ENCODE peak calls at places on chromosomes 2 and 18, in ten cellular contexts. One of them, this sample, is unnamed.

GRCh38 chr18:79816981-79817606 is 19.4 kb downstream of the KCNG2 start:
- DNase-seq in CD8-positive, alpha-beta T cell: no peak
- DNase-seq in lower lobe of right lung: no peak
- DNase-seq in Panc1: no peak
- DNase-seq in PC-3: no peak
- DNase-seq in body of pancreas: no peak
- DNase-seq in BJ: no peak
- DNase-seq in DND-41: no peak
- DNase-seq in ovary: no peak
- DNase-seq in breast epithelium: no peak
- DNase-seq in this sample: no peak

GRCh38 chr2:239106314-239106908 is 258.5 kb downstream of the TWIST2 start:
- DNase-seq in BJ: no peak
- DNase-seq in body of pancreas: no peak
- DNase-seq in DND-41: no peak
- DNase-seq in Panc1: peak; percentile 2
- DNase-seq in CD8-positive, alpha-beta T cell: no peak
- DNase-seq in ovary: no peak
- DNase-seq in lower lobe of right lung: no peak
- DNase-seq in PC-3: peak; percentile 80
- DNase-seq in breast epithelium: no peak
- DNase-seq in this sample: peak; percentile 69

GRCh38 chr2:45004569-45005181 is 4.6 kb downstream of the SIX2 start:
- DNase-seq in PC-3: no peak
- DNase-seq in breast epithelium: no peak
- DNase-seq in ovary: no peak
- DNase-seq in CD8-positive, alpha-beta T cell: no peak
- DNase-seq in DND-41: no peak
- DNase-seq in BJ: no peak
- DNase-seq in Panc1: no peak
- DNase-seq in lower lobe of right lung: no peak
- DNase-seq in body of pancreas: no peak
- DNase-seq in this sample: no peak

GRCh38 chr2:173884403-173884802 is 80.8 kb downstream of the SP3 start:
- DNase-seq in body of pancreas: peak; percentile 74
- DNase-seq in lower lobe of right lung: peak; percentile 69
- DNase-seq in Panc1: peak; percentile 5
- DNase-seq in CD8-positive, alpha-beta T cell: no peak
- DNase-seq in BJ: no peak
- DNase-seq in PC-3: peak; percentile 78
- DNase-seq in breast epithelium: no peak
- DNase-seq in DND-41: no peak
- DNase-seq in ovary: peak; percentile 45
- DNase-seq in this sample: peak; percentile 75

GRCh38 chr2:40428434-40428833 is 23.5 kb downstream of the SLC8A1 start:
- DNase-seq in breast epithelium: no peak
- DNase-seq in lower lobe of right lung: no peak
- DNase-seq in PC-3: no peak
- DNase-seq in body of pancreas: no peak
- DNase-seq in DND-41: no peak
- DNase-seq in ovary: no peak
- DNase-seq in Panc1: no peak
- DNase-seq in BJ: no peak
- DNase-seq in CD8-positive, alpha-beta T cell: no peak
- DNase-seq in this sample: no peak

GRCh38 chr2:23273786-23274185 is 111.2 kb upstream of the KLHL29 start:
- DNase-seq in DND-41: no peak
- DNase-seq in CD8-positive, alpha-beta T cell: no peak
- DNase-seq in BJ: no peak
- DNase-seq in breast epithelium: no peak
- DNase-seq in body of pancreas: no peak
- DNase-seq in PC-3: peak; percentile 11
- DNase-seq in Panc1: no peak
- DNase-seq in ovary: no peak
- DNase-seq in lower lobe of right lung: no peak
- DNase-seq in this sample: no peak

GRCh38 chr2:146982393-146982846 is 862.4 kb upstream of the ACVR2A start:
- DNase-seq in lower lobe of right lung: peak; percentile 46
- DNase-seq in ovary: peak; percentile 59
- DNase-seq in PC-3: no peak
- DNase-seq in CD8-positive, alpha-beta T cell: no peak
- DNase-seq in body of pancreas: peak; percentile 34
- DNase-seq in breast epithelium: peak; percentile 35
- DNase-seq in DND-41: no peak
- DNase-seq in BJ: peak; percentile 69
- DNase-seq in Panc1: no peak
- DNase-seq in this sample: no peak

GRCh38 chr2:50449306-50449705 is 582.6 kb downstream of the NRXN1 start:
- DNase-seq in BJ: no peak
- DNase-seq in Panc1: no peak
- DNase-seq in CD8-positive, alpha-beta T cell: no peak
- DNase-seq in body of pancreas: no peak
- DNase-seq in lower lobe of right lung: no peak
- DNase-seq in ovary: no peak
- DNase-seq in PC-3: peak; percentile 13
- DNase-seq in DND-41: no peak
- DNase-seq in breast epithelium: no peak
- DNase-seq in this sample: no peak

GRCh38 chr2:12547771-12548170 is 169.0 kb upstream of the TRIB2 start:
- DNase-seq in Panc1: no peak
- DNase-seq in PC-3: no peak
- DNase-seq in BJ: no peak
- DNase-seq in ovary: no peak
- DNase-seq in lower lobe of right lung: no peak
- DNase-seq in DND-41: no peak
- DNase-seq in breast epithelium: no peak
- DNase-seq in body of pancreas: no peak
- DNase-seq in CD8-positive, alpha-beta T cell: no peak
- DNase-seq in this sample: no peak

GRCh38 chr2:240636563-240637115 is 11.4 kb downstream of the GPR35 start:
- DNase-seq in Panc1: no peak
- DNase-seq in BJ: no peak
- DNase-seq in body of pancreas: no peak
- DNase-seq in PC-3: no peak
- DNase-seq in CD8-positive, alpha-beta T cell: no peak
- DNase-seq in lower lobe of right lung: no peak
- DNase-seq in DND-41: no peak
- DNase-seq in ovary: peak; percentile 12
- DNase-seq in breast epithelium: no peak
- DNase-seq in this sample: no peak

GRCh38 chr2:167749641-167750040 is 497.8 kb downstream of the STK39 start:
- DNase-seq in CD8-positive, alpha-beta T cell: no peak
- DNase-seq in ovary: no peak
- DNase-seq in lower lobe of right lung: no peak
- DNase-seq in PC-3: peak; percentile 36
- DNase-seq in BJ: no peak
- DNase-seq in body of pancreas: no peak
- DNase-seq in DND-41: no peak
- DNase-seq in Panc1: no peak
- DNase-seq in breast epithelium: no peak
- DNase-seq in this sample: no peak

GRCh38 chr2:65351234-65351947 is 81.0 kb downstream of the SPRED2 start:
- DNase-seq in DND-41: no peak
- DNase-seq in PC-3: no peak
- DNase-seq in ovary: no peak
- DNase-seq in Panc1: no peak
- DNase-seq in breast epithelium: no peak
- DNase-seq in body of pancreas: no peak
- DNase-seq in CD8-positive, alpha-beta T cell: no peak
- DNase-seq in lower lobe of right lung: no peak
- DNase-seq in BJ: no peak
- DNase-seq in this sample: no peak

DNA sequence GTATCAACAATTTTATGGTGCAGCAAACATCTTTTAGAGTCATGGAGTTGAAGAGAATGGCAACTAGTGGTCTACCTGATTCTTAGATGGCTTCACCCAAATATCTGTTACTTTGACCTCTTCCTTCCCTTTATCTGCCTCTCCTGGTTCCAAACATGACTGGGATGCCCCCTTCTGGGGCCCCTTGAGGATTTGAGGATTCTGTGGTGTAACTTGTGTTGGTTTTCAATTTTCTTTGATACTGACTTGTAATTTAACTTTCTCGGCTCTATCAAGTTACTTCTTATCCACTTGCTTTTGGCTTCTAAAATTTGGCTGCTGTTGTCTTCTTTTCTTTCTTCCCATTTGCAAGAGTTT is 92.3 kb downstream of the DPP10 start:
- DNase-seq in Panc1: no peak
- DNase-seq in BJ: no peak
- DNase-seq in ovary: no peak
- DNase-seq in body of pancreas: no peak
- DNase-seq in PC-3: no peak
- DNase-seq in DND-41: no peak
- DNase-seq in lower lobe of right lung: no peak
- DNase-seq in breast epithelium: no peak
- DNase-seq in CD8-positive, alpha-beta T cell: no peak
- DNase-seq in this sample: no peak
- TF ChIP-seq CTCF in Panc1: no peak
- TF ChIP-seq CTCF in BJ: no peak
- TF ChIP-seq CTCF in ovary: no peak
- TF ChIP-seq CTCF in body of pancreas: no peak
- TF ChIP-seq CTCF in PC-3: no peak
- TF ChIP-seq CTCF in DND-41: no peak
- TF ChIP-seq CTCF in lower lobe of right lung: no peak
- TF ChIP-seq CTCF in breast epithelium: no peak
- TF ChIP-seq CTCF in CD8-positive, alpha-beta T cell: no peak
- TF ChIP-seq CTCF in this sample: no peak

GRCh38 chr2:69046221-69046662 is 33.3 kb downstream of the ANTXR1 start:
- DNase-seq in Panc1: peak; percentile 35
- DNase-seq in CD8-positive, alpha-beta T cell: no peak
- DNase-seq in PC-3: peak; percentile 85
- DNase-seq in ovary: no peak
- DNase-seq in lower lobe of right lung: no peak
- DNase-seq in breast epithelium: no peak
- DNase-seq in BJ: no peak
- DNase-seq in DND-41: no peak
- DNase-seq in body of pancreas: peak; percentile 78
- DNase-seq in this sample: no peak

GRCh38 chr2:69050802-69051201 is 37.8 kb downstream of the ANTXR1 start:
- DNase-seq in BJ: no peak
- DNase-seq in PC-3: peak; percentile 68
- DNase-seq in breast epithelium: no peak
- DNase-seq in ovary: no peak
- DNase-seq in body of pancreas: no peak
- DNase-seq in CD8-positive, alpha-beta T cell: no peak
- DNase-seq in lower lobe of right lung: no peak
- DNase-seq in DND-41: no peak
- DNase-seq in Panc1: no peak
- DNase-seq in this sample: no peak

GRCh38 chr2:69043736-69044400 is 30.9 kb downstream of the ANTXR1 start:
- DNase-seq in body of pancreas: no peak
- DNase-seq in ovary: no peak
- DNase-seq in BJ: no peak
- DNase-seq in CD8-positive, alpha-beta T cell: no peak
- DNase-seq in breast epithelium: peak; percentile 68
- DNase-seq in Panc1: no peak
- DNase-seq in PC-3: peak; percentile 17
- DNase-seq in DND-41: no peak
- DNase-seq in lower lobe of right lung: no peak
- DNase-seq in this sample: no peak

GRCh38 chr2:69053416-69053965 is 40.5 kb downstream of the ANTXR1 start:
- DNase-seq in BJ: no peak
- DNase-seq in PC-3: no peak
- DNase-seq in CD8-positive, alpha-beta T cell: no peak
- DNase-seq in body of pancreas: no peak
- DNase-seq in lower lobe of right lung: no peak
- DNase-seq in ovary: no peak
- DNase-seq in breast epithelium: no peak
- DNase-seq in DND-41: no peak
- DNase-seq in Panc1: no peak
- DNase-seq in this sample: no peak

DNA sequence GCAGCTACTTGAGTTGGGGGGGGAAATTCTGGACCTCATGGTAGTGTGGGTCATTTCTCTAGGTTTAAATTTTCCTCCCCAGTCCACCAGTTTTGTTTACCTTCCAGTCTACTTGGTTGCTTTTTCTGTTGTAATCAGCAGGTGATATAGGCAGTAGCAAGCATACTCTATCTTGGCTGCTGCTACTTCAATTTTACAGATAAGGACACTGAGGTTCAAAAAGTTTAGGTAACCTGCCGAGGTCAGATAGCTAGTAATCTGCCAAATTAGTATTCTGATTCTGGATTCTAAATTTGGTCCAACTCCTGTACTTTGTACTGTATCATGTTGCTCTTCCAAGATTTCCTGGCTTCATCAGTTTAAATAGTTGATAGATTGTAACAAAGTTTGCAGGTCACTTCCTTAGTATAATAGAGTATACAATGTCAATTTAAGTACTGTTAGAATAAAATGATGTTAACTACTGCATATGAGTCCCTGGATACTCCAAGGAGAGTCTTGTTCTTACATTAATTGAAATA is 34.7 kb downstream of the ANTXR1 start:
- DNase-seq in DND-41: no peak
- DNase-seq in CD8-positive, alpha-beta T cell: no peak
- DNase-seq in lower lobe of right lung: no peak
- DNase-seq in ovary: no peak
- DNase-seq in body of pancreas: no peak
- DNase-seq in BJ: no peak
- DNase-seq in Panc1: no peak
- DNase-seq in PC-3: no peak
- DNase-seq in breast epithelium: no peak
- DNase-seq in this sample: no peak
- H3K36me3 ChIP-seq in DND-41: peaks cover 34% of the 10 kb centered on the region
- H3K36me3 ChIP-seq in CD8-positive, alpha-beta T cell: no peaks in the 10 kb centered on the region
- H3K36me3 ChIP-seq in lower lobe of right lung: peaks cover 4% of the 10 kb centered on the region
- H3K36me3 ChIP-seq in ovary: no peaks in the 10 kb centered on the region
- H3K36me3 ChIP-seq in body of pancreas: no peaks in the 10 kb centered on the region
- H3K36me3 ChIP-seq in BJ: peaks cover 11% of the 10 kb centered on the region
- H3K36me3 ChIP-seq in Panc1: peaks cover 7% of the 10 kb centered on the region
- H3K36me3 ChIP-seq in PC-3: no peaks in the 10 kb centered on the region
- H3K36me3 ChIP-seq in breast epithelium: no peaks in the 10 kb centered on the region
- H3K36me3 ChIP-seq in this sample: no peaks in the 10 kb centered on the region

GRCh38 chr2:97774425-97774824 is 61.0 kb downstream of the ZAP70 start:
- DNase-seq in PC-3: peak; percentile 32
- DNase-seq in BJ: no peak
- DNase-seq in breast epithelium: no peak
- DNase-seq in Panc1: no peak
- DNase-seq in CD8-positive, alpha-beta T cell: no peak
- DNase-seq in DND-41: no peak
- DNase-seq in body of pancreas: no peak
- DNase-seq in ovary: no peak
- DNase-seq in lower lobe of right lung: no peak
- DNase-seq in this sample: no peak
- TF ChIP-seq CTCF in PC-3: peak; percentile 69
- TF ChIP-seq CTCF in BJ: peak; percentile 29
- TF ChIP-seq CTCF in breast epithelium: no peak
- TF ChIP-seq CTCF in Panc1: peak; percentile 81
- TF ChIP-seq CTCF in CD8-positive, alpha-beta T cell: no peak
- TF ChIP-seq CTCF in DND-41: peak; percentile 43
- TF ChIP-seq CTCF in body of pancreas: peak; percentile 33
- TF ChIP-seq CTCF in ovary: no peak
- TF ChIP-seq CTCF in lower lobe of right lung: no peak
- TF ChIP-seq CTCF in this sample: no peak

DNA sequence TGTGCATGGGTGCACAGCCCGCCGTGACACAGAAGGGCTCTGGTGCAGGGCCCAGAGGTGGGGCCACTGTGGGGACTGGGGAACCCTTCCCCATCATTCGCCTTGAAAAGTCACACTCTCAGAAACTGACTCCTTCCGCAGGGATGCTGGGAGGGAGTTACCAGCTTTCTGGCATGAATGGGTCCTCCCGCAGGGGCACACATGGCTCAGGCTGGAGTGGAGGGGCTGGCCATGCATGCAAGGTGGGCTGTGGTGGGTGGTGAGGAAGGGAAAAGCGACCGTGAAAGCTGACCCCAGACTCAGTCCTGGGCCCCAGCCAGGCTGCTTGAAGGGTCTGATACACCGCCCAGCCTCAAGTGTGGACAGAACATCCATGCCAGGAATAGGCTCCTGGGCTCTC is 201.1 kb downstream of the TNS1 start:
- DNase-seq in PC-3: no peak
- DNase-seq in Panc1: no peak
- DNase-seq in breast epithelium: no peak
- DNase-seq in CD8-positive, alpha-beta T cell: no peak
- DNase-seq in ovary: peak; percentile 33
- DNase-seq in body of pancreas: peak; percentile 1
- DNase-seq in DND-41: no peak
- DNase-seq in BJ: no peak
- DNase-seq in lower lobe of right lung: no peak
- DNase-seq in this sample: no peak
- H3K36me3 ChIP-seq in PC-3: no peaks in the 10 kb centered on the region
- H3K36me3 ChIP-seq in Panc1: no peaks in the 10 kb centered on the region
- H3K36me3 ChIP-seq in breast epithelium: peaks cover 7% of the 10 kb centered on the region
- H3K36me3 ChIP-seq in CD8-positive, alpha-beta T cell: no peaks in the 10 kb centered on the region
- H3K36me3 ChIP-seq in ovary: no peaks in the 10 kb centered on the region
- H3K36me3 ChIP-seq in body of pancreas: peaks cover 21% of the 10 kb centered on the region
- H3K36me3 ChIP-seq in DND-41: no peaks in the 10 kb centered on the region
- H3K36me3 ChIP-seq in BJ: peaks cover 25% of the 10 kb centered on the region
- H3K36me3 ChIP-seq in lower lobe of right lung: peaks cover 74% of the 10 kb centered on the region
- H3K36me3 ChIP-seq in this sample: no peaks in the 10 kb centered on the region

This sample was measured in mucosa of descending colon.